ENCODE peak calls at places on chromosomes 7 and 10, in nine cellular contexts. I is AG09319; H is right atrium auricular region; S is stimulated activated CD4-positive, alpha-beta T cell treated with anti-CD3 and anti-CD28 coated beads, Interleukin-15, amount 100 ng/mL, for 24 hours; L is caudate nucleus; U is AG08396; R is GM23248; X is NCI-H1105; P is fibroblast of lung. O is an unnamed sample.

GRCh38 chr7:129146237-129146979 is 1.9 kb downstream of the TSPAN33 start:
- DNase-seq in I (peak; percentile 12), H (no peak), S (no peak), L (no peak), U (no peak), R (no peak), X (no peak), P (no peak), O (no peak)

GRCh38 chr7:137820677-137821420 is 25.9 kb downstream of the DGKI start:
- DNase-seq in I (peak; percentile 36), H (peak; percentile 79), S (no peak), L (no peak), U (peak; percentile 58), R (peak; percentile 83), X (peak; percentile 91), P (peak; percentile 68), O (no peak)

GRCh38 chr10:133608855-133609254 is 17.7 kb downstream of the FRG2B start:
- DNase-seq in I (no peak), H (no peak), S (no peak), L (no peak), U (peak; percentile 35), R (peak; percentile 59), X (no peak), P (no peak), O (no peak)

GRCh38 chr7:30032310-30033125 is 4.3 kb downstream of the PLEKHA8 start:
- DNase-seq in I (no peak), H (no peak), S (no peak), L (no peak), U (peak; percentile 38), R (peak; percentile 72), X (no peak), P (peak; percentile 71), O (no peak)

GRCh38 chr10:368579-369255 is 233.5 kb downstream of the ZMYND11 start:
- DNase-seq in I (no peak), H (no peak), S (no peak), L (no peak), U (no peak), R (no peak), X (no peak), P (no peak), O (no peak)

GRCh38 chr10:62761115-62761514 is 43.4 kb upstream of the ADO start:
- DNase-seq in I (no peak), H (no peak), S (no peak), L (no peak), U (no peak), R (no peak), X (no peak), P (no peak), O (no peak)

GRCh38 chr7:50662059-50662689 is 97.0 kb upstream of the DDC start:
- DNase-seq in I (no peak), H (peak; percentile 58), S (peak; percentile 22), L (no peak), U (no peak), R (peak; percentile 31), X (no peak), P (no peak), O (no peak)

GRCh38 chr7:128740996-128741395 is 1.8 kb downstream of the CALU start:
- DNase-seq in I (no peak), H (no peak), S (no peak), L (no peak), U (no peak), R (peak; percentile 60), X (peak; percentile 1), P (peak; percentile 47), O (no peak)

GRCh38 chr7:149022961-149023360 is 5.3 kb downstream of the PDIA4 start:
- DNase-seq in I (no peak), H (no peak), S (no peak), L (no peak), U (no peak), R (no peak), X (no peak), P (no peak), O (no peak)